ENCODE peak calls at places on chromosome 17, in four cellular contexts. D is GM23338, N is iPS DF 19.7, G is AG08395. F is an unnamed sample.

GRCh38 chr17:7852262-7852670 is 2.6 kb upstream of the TMEM88 start:
- DNase-seq in N (no peak), G (no peak), D (no peak), F (no peak)

GRCh38 chr17:34736611-34737010 is 157.2 kb downstream of the TMEM132E start:
- DNase-seq in N (no peak), G (no peak), D (no peak), F (no peak)

GRCh38 chr17:76492989-76493501 is 8.2 kb downstream of the RHBDF2 start:
- DNase-seq in D (no peak), G (peak), N (no peak), F (no peak)

GRCh38 chr17:13957636-13958035 is 111.7 kb upstream of the COX10 start:
- DNase-seq in D (no peak), G (peak), N (no peak), F (no peak)

GRCh38 chr17:74954665-74955421 is 17.7 kb downstream of the HID1 start:
- DNase-seq in D (no peak), G (no peak), N (no peak), F (no peak)

GRCh38 chr17:77963441-77963840 is 4.9 kb downstream of the TNRC6C start:
- DNase-seq in D (no peak), N (no peak), G (peak), F (no peak)

GRCh38 chr17:77455111-77455877 is 314.5 kb downstream of the SEC14L1 start:
- DNase-seq in G (no peak), N (no peak), D (no peak), F (no peak)

GRCh38 chr17:62678214-62678919 is 50.9 kb downstream of the MRC2 start:
- DNase-seq in G (no peak), N (no peak), D (no peak), F (no peak)

GRCh38 chr17:67294451-67295199 is 49.6 kb upstream of the HELZ start:
- DNase-seq in D (no peak), N (no peak), G (no peak), F (no peak)

GRCh38 chr17:57440522-57441269 is 184.4 kb downstream of the MSI2 start:
- DNase-seq in D (peak), G (peak), N (peak), F (peak)

GRCh38 chr17:72244494-72244893 is 123.7 kb downstream of the SOX9 start:
- DNase-seq in G (no peak), N (no peak), D (no peak), F (no peak)

GRCh38 chr17:13135496-13135895 is 117.7 kb upstream of the ELAC2 start:
- DNase-seq in N (no peak), D (no peak), G (no peak), F (no peak)

GRCh38 chr17:38448208-38448776 is 20.0 kb downstream of the ARHGAP23 start:
- DNase-seq in N (no peak), G (no peak), D (no peak), F (no peak)

GRCh38 chr17:1491406-1492248 is 859 bp downstream of the MYO1C start:
- DNase-seq in D (peak), N (no peak), G (peak), F (peak)

GRCh38 chr17:64130559-64131001 is 636 bp upstream of the ERN1 start:
- DNase-seq in N (no peak), G (peak), D (no peak), F (no peak)

GRCh38 chr17:20073056-20073979 is 64.2 kb downstream of the SPECC1 start:
- DNase-seq in N (no peak), D (peak), G (peak), F (no peak)

GRCh38 chr17:35069311-35069710 is 5.8 kb upstream of the RFFL start:
- DNase-seq in G (peak), N (no peak), D (no peak), F (no peak)

GRCh38 chr17:74412581-74412980 is 19.3 kb upstream of the GPRC5C start:
- DNase-seq in D (no peak), N (no peak), G (no peak), F (no peak)

GRCh38 chr17:39946551-39947330 is 16.1 kb upstream of the GSDMA start:
- DNase-seq in N (no peak), D (no peak), G (no peak), F (no peak)

GRCh38 chr17:67830440-67830839 is 5.1 kb downstream of the BPTF start:
- DNase-seq in N (no peak), G (no peak), D (peak), F (no peak)

GRCh38 chr17:66954632-66955031 is 9.9 kb upstream of the CACNG4 start:
- DNase-seq in D (no peak), G (no peak), N (no peak), F (no peak)

GRCh38 chr17:18921912-18922451 is 30.0 kb upstream of the SLC5A10 start:
- DNase-seq in D (no peak), N (no peak), G (no peak), F (no peak)

GRCh38 chr17:81867123-81867951 is 3.8 kb downstream of the ARHGDIA start:
- DNase-seq in D (peak), G (no peak), N (no peak), F (no peak)

GRCh38 chr17:39664581-39665561 is at the start of gene TCAP:
- DNase-seq in G (no peak), D (peak), N (no peak), F (no peak)

GRCh38 chr17:75624021-75624420 is 9.2 kb upstream of the SMIM5 start:
- DNase-seq in D (no peak), N (no peak), G (no peak), F (no peak)

GRCh38 chr17:48614904-48615211 is 234 bp downstream of the HOXB8 start:
- DNase-seq in D (no peak), G (no peak), N (no peak), F (no peak)

GRCh38 chr17:75832164-75832651 is 12.0 kb downstream of the UNC13D start:
- DNase-seq in N (no peak), G (peak), D (no peak), F (no peak)

GRCh38 chr17:79244665-79245064 is 170.0 kb downstream of the ENGASE start:
- DNase-seq in D (no peak), N (no peak), G (no peak), F (no peak)

GRCh38 chr17:12990041-12990808 is 27.6 kb downstream of the ELAC2 start:
- DNase-seq in G (no peak), N (no peak), D (peak), F (no peak)

GRCh38 chr17:73705594-73705993 is 61.3 kb upstream of the SDK2 start:
- DNase-seq in N (no peak), D (no peak), G (peak), F (no peak)

GRCh38 chr17:40576113-40576740 is 11.0 kb upstream of the CCR7 start:
- DNase-seq in D (no peak), N (no peak), G (no peak), F (no peak)